ENCODE peak calls at places on chromosome 1, in ten cellular contexts. One of them, this sample, is unnamed.

GRCh38 chr1:240254006-240254405 is 162.3 kb downstream of the FMN2 start:
- DNase-seq in A172: no peak
- DNase-seq in iris pigment epithelial cell: no peak
- DNase-seq in psoas muscle: no peak
- DNase-seq in activated T-cell treated with anti-CD3 and anti-CD28 coated beads, Interleukin-2, amount 50 U/mL, for 72 hours: no peak
- DNase-seq in head of caudate nucleus: no peak
- DNase-seq in SHP77 treated with DMSO at 0.1 percent for 48 hours: no peak
- DNase-seq in K562: no peak
- DNase-seq in H54: no peak
- DNase-seq in GM12891: no peak
- DNase-seq in this sample: no peak

GRCh38 chr1:198934901-198935301 is 296.1 kb downstream of the PTPRC start:
- DNase-seq in A172: peak; percentile 34
- DNase-seq in iris pigment epithelial cell: peak; percentile 59
- DNase-seq in psoas muscle: no peak
- DNase-seq in activated T-cell treated with anti-CD3 and anti-CD28 coated beads, Interleukin-2, amount 50 U/mL, for 72 hours: peak; percentile 52
- DNase-seq in head of caudate nucleus: no peak
- DNase-seq in SHP77 treated with DMSO at 0.1 percent for 48 hours: peak; percentile 88
- DNase-seq in K562: no peak
- DNase-seq in H54: no peak
- DNase-seq in GM12891: no peak
- DNase-seq in this sample: no peak

GRCh38 chr1:151562661-151563060 is 22.6 kb downstream of the TUFT1 start:
- DNase-seq in A172: no peak
- DNase-seq in iris pigment epithelial cell: no peak
- DNase-seq in psoas muscle: no peak
- DNase-seq in activated T-cell treated with anti-CD3 and anti-CD28 coated beads, Interleukin-2, amount 50 U/mL, for 72 hours: no peak
- DNase-seq in head of caudate nucleus: no peak
- DNase-seq in SHP77 treated with DMSO at 0.1 percent for 48 hours: no peak
- DNase-seq in K562: no peak
- DNase-seq in H54: no peak
- DNase-seq in GM12891: no peak
- DNase-seq in this sample: no peak

GRCh38 chr1:41658444-41659158 is 174.1 kb upstream of the EDN2 start:
- DNase-seq in A172: no peak
- DNase-seq in iris pigment epithelial cell: no peak
- DNase-seq in psoas muscle: no peak
- DNase-seq in activated T-cell treated with anti-CD3 and anti-CD28 coated beads, Interleukin-2, amount 50 U/mL, for 72 hours: no peak
- DNase-seq in head of caudate nucleus: no peak
- DNase-seq in SHP77 treated with DMSO at 0.1 percent for 48 hours: no peak
- DNase-seq in K562: no peak
- DNase-seq in H54: no peak
- DNase-seq in GM12891: no peak
- DNase-seq in this sample: peak; percentile 23

GRCh38 chr1:110634455-110635281 is 28.5 kb upstream of the KCNA2 start:
- DNase-seq in A172: peak; percentile 92
- DNase-seq in iris pigment epithelial cell: peak; percentile 12
- DNase-seq in psoas muscle: peak; percentile 88
- DNase-seq in activated T-cell treated with anti-CD3 and anti-CD28 coated beads, Interleukin-2, amount 50 U/mL, for 72 hours: peak; percentile 82
- DNase-seq in head of caudate nucleus: peak; percentile 46
- DNase-seq in SHP77 treated with DMSO at 0.1 percent for 48 hours: no peak
- DNase-seq in K562: no peak
- DNase-seq in H54: peak; percentile 35
- DNase-seq in GM12891: peak; percentile 32
- DNase-seq in this sample: peak; percentile 83

GRCh38 chr1:18814340-18815202 is 44.9 kb downstream of the TAS1R2 start:
- DNase-seq in A172: no peak
- DNase-seq in iris pigment epithelial cell: no peak
- DNase-seq in psoas muscle: no peak
- DNase-seq in activated T-cell treated with anti-CD3 and anti-CD28 coated beads, Interleukin-2, amount 50 U/mL, for 72 hours: no peak
- DNase-seq in head of caudate nucleus: no peak
- DNase-seq in SHP77 treated with DMSO at 0.1 percent for 48 hours: no peak
- DNase-seq in K562: no peak
- DNase-seq in H54: no peak
- DNase-seq in GM12891: no peak
- DNase-seq in this sample: no peak

GRCh38 chr1:102954576-102954975 is 153.7 kb downstream of the COL11A1 start:
- DNase-seq in A172: peak; percentile 3
- DNase-seq in iris pigment epithelial cell: no peak
- DNase-seq in psoas muscle: no peak
- DNase-seq in activated T-cell treated with anti-CD3 and anti-CD28 coated beads, Interleukin-2, amount 50 U/mL, for 72 hours: no peak
- DNase-seq in head of caudate nucleus: no peak
- DNase-seq in SHP77 treated with DMSO at 0.1 percent for 48 hours: no peak
- DNase-seq in K562: no peak
- DNase-seq in H54: no peak
- DNase-seq in GM12891: no peak
- DNase-seq in this sample: no peak

GRCh38 chr1:26693557-26694184 is 2.1 kb upstream of the ARID1A start:
- DNase-seq in A172: no peak
- DNase-seq in iris pigment epithelial cell: no peak
- DNase-seq in psoas muscle: no peak
- DNase-seq in activated T-cell treated with anti-CD3 and anti-CD28 coated beads, Interleukin-2, amount 50 U/mL, for 72 hours: no peak
- DNase-seq in head of caudate nucleus: no peak
- DNase-seq in SHP77 treated with DMSO at 0.1 percent for 48 hours: no peak
- DNase-seq in K562: no peak
- DNase-seq in H54: no peak
- DNase-seq in GM12891: no peak
- DNase-seq in this sample: no peak

GRCh38 chr1:163820190-163820589 is 498.4 kb downstream of the NUF2 start:
- DNase-seq in A172: no peak
- DNase-seq in iris pigment epithelial cell: no peak
- DNase-seq in psoas muscle: no peak
- DNase-seq in activated T-cell treated with anti-CD3 and anti-CD28 coated beads, Interleukin-2, amount 50 U/mL, for 72 hours: no peak
- DNase-seq in head of caudate nucleus: no peak
- DNase-seq in SHP77 treated with DMSO at 0.1 percent for 48 hours: no peak
- DNase-seq in K562: no peak
- DNase-seq in H54: no peak
- DNase-seq in GM12891: no peak
- DNase-seq in this sample: no peak

This sample was measured in left cardiac atrium.